ENCODE peak calls at places on chromosome 13, in four cellular contexts. P is HepG2, T is K562, N is HCT116. D is an unnamed sample. For H3K4me1, the result is how much of the 10 kb centered on the place peaks cover.

GRCh38 chr13:94713556-94714182 is 1.3 kb upstream of the SOX21 start:
- DNase-seq in P (no peak), T (no peak), N (no peak), D (no peak)

GRCh38 chr13:109172099-109172498 is 542.7 kb downstream of the MYO16 start:
- DNase-seq in P (no peak), T (no peak), N (no peak), D (no peak)

GRCh38 chr13:38577048-38577447 is 109.8 kb upstream of the FREM2 start:
- DNase-seq in P (peak), T (peak), N (no peak), D (no peak)

GRCh38 chr13:48579167-48579918 is 46.5 kb upstream of the RCBTB2 start:
- DNase-seq in P (no peak), T (no peak), N (no peak), D (no peak)

GRCh38 chr13:30577381-30577780 is 40.3 kb upstream of the USPL1 start:
- DNase-seq in P (peak), T (peak), N (peak), D (no peak)

GRCh38 chr13:89061821-89062220 is 1390.7 kb downstream of the SLITRK5 start:
- DNase-seq in P (peak), T (no peak), N (no peak), D (no peak)

GRCh38 chr13:103539265-103539664 is 473.0 kb upstream of the SLC10A2 start:
- DNase-seq in P (no peak), T (no peak), N (no peak), D (no peak)

GRCh38 chr13:37495046-37495445 is 103.5 kb downstream of the POSTN start:
- DNase-seq in P (no peak), T (no peak), N (no peak), D (no peak)

GRCh38 chr13:71789952-71790351 is 77.1 kb downstream of the DACH1 start:
- DNase-seq in P (no peak), T (no peak), N (no peak), D (no peak)

GRCh38 chr13:77751513-77752456 is 54.3 kb downstream of the SLAIN1 start:
- DNase-seq in P (peak), T (peak), N (peak), D (peak)

GRCh38 chr13:50923272-50923671 is 13.7 kb downstream of the RNASEH2B start:
- DNase-seq in P (no peak), T (no peak), N (no peak), D (no peak)

GRCh38 chr13:110924639-110924934 is 9.7 kb upstream of the ANKRD10 start:
- DNase-seq in P (no peak), T (no peak), N (no peak), D (no peak)

GRCh38 chr13:71590654-71591148 is 276.3 kb downstream of the DACH1 start:
- DNase-seq in P (no peak), T (no peak), N (no peak), D (no peak)

GRCh38 chr13:101523154-101523669 is 70.7 kb downstream of the ITGBL1 start:
- DNase-seq in P (no peak), T (no peak), N (no peak), D (no peak)

GRCh38 chr13:100890645-100891044 is 216.1 kb upstream of the TMTC4 start:
- DNase-seq in P (no peak), T (no peak), N (no peak), D (no peak)

GRCh38 chr13:94595006-94595942 is 678 bp downstream of the TGDS start:
- DNase-seq in P (no peak), T (peak), N (no peak), D (no peak)

GRCh38 chr13:114049626-114050101 is 75.8 kb upstream of the C13orf46 start:
- DNase-seq in P (no peak), T (no peak), N (no peak), D (no peak)

GRCh38 chr13:114134111-114134943 is 1.9 kb upstream of the RASA3 start:
- DNase-seq in P (no peak), T (no peak), N (no peak), D (no peak)

GRCh38 chr13:31790992-31791391 is 51.7 kb downstream of the RXFP2 start:
- DNase-seq in P (no peak), T (no peak), N (no peak), D (no peak)

GRCh38 chr13:108003626-108004025 is 211.7 kb downstream of the LIG4 start:
- DNase-seq in P (no peak), T (peak), N (no peak), D (no peak)

GRCh38 chr13:68608147-68608546 is 1378.0 kb upstream of the PCDH9 start:
- DNase-seq in P (no peak), T (no peak), N (no peak), D (no peak)

DNA sequence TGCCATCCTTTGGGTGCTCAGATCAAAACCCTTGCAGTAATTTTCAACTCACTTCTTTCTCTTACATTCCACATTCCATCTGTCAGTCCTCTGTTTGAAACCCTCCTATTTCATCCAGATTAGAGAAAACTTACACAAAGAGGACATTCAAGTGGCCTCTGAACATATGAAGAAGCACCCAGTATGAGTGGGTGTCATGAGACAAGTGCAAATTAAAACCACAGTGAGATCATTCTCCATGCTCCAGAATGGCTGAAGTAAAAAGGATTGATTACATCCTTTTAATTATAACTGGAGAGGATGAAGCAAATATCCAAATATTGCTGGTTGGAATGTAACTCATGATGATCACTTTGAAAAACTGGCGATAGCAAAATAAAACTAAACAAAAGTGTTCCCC is 96.5 kb downstream of the MIPEP start:
- DNase-seq in P (no peak), T (no peak), N (no peak), D (no peak)
- H3K4me1 ChIP-seq in P (under half), T (under half), N (under half), D (under half)

DNA sequence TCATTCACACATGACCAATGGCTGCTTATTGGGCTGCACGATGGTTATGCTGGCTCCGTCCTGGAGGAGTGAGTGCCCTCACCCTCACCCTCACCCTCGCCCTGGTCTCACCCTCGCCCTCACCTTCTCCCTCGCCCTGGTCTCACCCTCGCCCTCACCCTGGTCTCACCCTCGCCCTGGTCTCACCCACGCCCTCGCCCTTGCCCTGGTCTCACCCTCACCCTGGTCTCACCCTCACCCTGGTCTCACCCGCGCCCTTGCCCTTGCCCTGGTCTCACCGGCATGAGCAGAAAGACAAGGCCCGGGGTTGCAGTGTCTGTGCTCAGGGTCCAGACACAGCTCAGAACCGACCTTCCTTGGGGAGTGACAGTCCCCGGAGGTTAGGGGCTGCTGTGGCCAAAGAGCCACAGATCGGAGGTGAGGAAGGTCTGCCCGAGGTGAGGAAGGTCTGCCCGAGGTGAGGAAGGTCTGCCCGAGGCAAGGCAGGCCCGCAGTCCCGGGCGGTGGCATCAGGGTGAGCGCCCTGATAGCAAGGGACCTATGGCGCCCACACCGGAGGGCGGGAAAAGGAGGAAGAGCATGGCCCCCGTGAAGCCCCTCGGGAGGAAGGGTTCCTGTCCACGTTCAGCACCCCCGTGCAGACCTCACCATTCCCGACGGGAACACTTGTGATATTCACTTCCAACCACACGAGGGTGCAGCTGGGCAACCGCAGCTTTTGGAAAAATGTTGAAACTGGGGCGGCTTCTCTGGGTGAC is 65.6 kb downstream of the MCF2L start:
- DNase-seq in P (peak), T (peak), N (no peak), D (no peak)
- TF ChIP-seq TCF7L2 in P (no peak), T (no peak), N (no peak), D (no peak)

DNA sequence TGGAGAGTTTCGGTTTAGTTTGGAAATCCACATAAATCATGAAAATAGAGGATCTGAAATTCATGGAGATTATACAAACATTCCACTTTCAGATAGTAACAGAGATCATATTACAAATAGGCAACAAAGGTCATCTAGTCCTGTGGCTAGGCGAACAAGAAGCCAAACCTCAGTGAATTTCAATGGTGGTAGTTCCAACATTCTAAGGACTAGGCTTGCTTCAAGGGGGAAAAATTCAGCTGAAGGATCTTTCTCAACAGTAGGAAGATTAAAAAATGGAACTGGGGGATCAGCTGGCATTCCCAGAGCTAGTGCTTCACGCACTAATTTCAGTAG is 47.0 kb downstream of the FOXO1 start:
- DNase-seq in P (peak), T (no peak), N (no peak), D (no peak)
- H3K4me1 ChIP-seq in P (half or more), T (under half), N (under half), D (under half)

DNA sequence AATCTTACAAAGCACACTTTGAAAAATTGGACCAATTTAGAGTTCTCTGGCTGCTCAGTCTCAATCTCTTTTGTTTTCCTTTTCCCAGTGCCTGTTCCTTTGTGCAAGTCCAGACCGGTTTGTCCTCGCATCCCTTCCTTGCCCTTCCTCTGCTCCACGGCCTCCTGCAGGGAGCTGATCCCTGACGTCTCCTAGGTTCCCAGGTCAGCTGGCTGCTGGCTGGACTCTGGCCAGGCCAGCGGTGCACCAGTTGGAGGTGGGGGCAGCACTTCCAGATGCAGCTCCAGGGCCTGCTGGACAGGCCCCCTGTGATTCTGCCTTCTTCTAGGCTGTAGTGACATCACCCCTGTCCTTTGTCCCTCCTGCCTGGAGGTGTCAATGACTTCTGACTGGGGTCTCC is 44.0 kb upstream of the KPNA3 start:
- DNase-seq in P (peak), T (no peak), N (no peak), D (no peak)
- TF ChIP-seq TCF7L2 in P (no peak), T (no peak), N (no peak), D (no peak)

DNA sequence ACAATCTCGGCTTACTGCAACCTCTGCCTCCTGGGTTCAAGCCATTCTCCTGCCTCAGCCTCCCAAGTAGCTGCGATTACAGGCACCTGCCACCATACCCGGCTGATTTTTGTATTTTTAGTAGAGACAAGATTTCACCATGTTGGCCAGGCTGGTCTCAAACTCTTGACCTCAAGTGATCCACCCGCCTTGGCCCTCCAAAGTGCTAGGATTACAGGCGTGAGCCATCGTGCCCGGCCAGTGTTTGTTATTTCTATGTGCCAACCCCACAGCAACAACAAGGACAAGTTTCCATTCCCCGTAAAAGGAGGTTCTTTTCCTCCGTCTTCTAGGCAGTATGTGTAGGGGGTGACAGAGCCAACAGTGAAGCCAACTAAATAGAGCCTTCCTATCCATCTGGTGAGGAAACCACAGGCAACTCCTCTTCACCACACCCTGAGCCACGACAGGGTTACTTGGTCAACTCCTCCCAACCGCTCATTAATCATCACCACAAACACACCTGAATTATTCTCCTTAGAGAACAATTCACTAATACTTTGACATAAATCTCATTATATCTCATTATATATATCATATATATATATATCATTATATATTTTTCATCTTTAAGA is 25.5 kb downstream of the FOXO1 start:
- DNase-seq in P (no peak), T (no peak), N (no peak), D (no peak)
- H3K4me1 ChIP-seq in P (half or more), T (under half), N (under half), D (under half)

DNA sequence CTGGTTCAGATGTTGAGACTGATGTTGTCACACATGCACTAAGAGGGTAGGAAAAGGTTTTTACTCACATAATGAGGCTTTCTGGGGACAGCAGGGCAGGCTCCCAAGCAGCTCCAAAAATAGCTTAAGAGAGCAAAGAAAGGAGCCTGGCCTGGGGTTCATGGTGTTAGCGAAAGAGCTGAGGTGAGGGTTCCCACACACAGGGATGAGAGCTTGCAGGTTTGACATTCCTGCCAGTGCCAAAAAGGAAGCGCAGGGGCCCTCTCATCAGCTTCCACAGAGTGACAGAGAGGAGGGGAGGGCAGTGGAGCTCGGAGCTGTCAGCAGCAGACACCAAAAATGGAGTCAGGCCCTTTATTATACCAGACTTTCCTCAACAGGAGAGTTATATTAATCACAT is 65.5 kb upstream of the FAM216B start:
- DNase-seq in P (no peak), T (no peak), N (no peak), D (no peak)
- TF ChIP-seq TCF7L2 in P (no peak), T (no peak), N (no peak), D (no peak)

GRCh38 chr13:74093691-74094090 is 40.5 kb downstream of the KLF12 start:
- DNase-seq in P (no peak), T (no peak), N (no peak), D (no peak)
- H3K4me1 ChIP-seq in P (under half), T (under half), N (under half), D (under half)

GRCh38 chr13:60620611-60621395 is 223.8 kb downstream of the TDRD3 start:
- DNase-seq in P (no peak), T (no peak), N (no peak), D (no peak)
- TF ChIP-seq TCF7L2 in P (no peak), T (no peak), N (no peak), D (no peak)

D was measured in Panc1.